ENCODE peak calls at places on chromosome 13, in four cellular contexts. Q is HFFc6, K is RWPE1, S is lung. U is an unnamed sample.
A peak's percentile ranks its signal among the peaks of the same experiment; 100 is the strongest.

GRCh38 chr13:108176685-108177274 is 38.6 kb downstream of the LIG4 start:
- DNase-seq in K (peak; percentile 39), Q (no peak), S (no peak), U (no peak)

GRCh38 chr13:98419786-98420559 is 156.9 kb downstream of the STK24 start:
- DNase-seq in K (no peak), S (peak; percentile 54), Q (no peak), U (no peak)

GRCh38 chr13:19601749-19602725 is 31.4 kb upstream of the MPHOSPH8 start:
- DNase-seq in S (no peak), Q (no peak), K (peak; percentile 42), U (no peak)

GRCh38 chr13:104740616-104741222 is 1674.5 kb upstream of the SLC10A2 start:
- DNase-seq in S (no peak), Q (no peak), K (no peak), U (no peak)

GRCh38 chr13:57612568-57612967 is 19.0 kb upstream of the PCDH17 start:
- DNase-seq in K (no peak), Q (no peak), S (no peak), U (no peak)

GRCh38 chr13:80131204-80131603 is 209.7 kb downstream of the SPRY2 start:
- DNase-seq in Q (peak; percentile 20), K (peak; percentile 11), S (peak; percentile 82), U (no peak)

GRCh38 chr13:76331948-76332712 is 554.1 kb downstream of the KCTD12 start:
- DNase-seq in Q (no peak), K (no peak), S (no peak), U (no peak)

GRCh38 chr13:50291611-50292010 is 276.4 kb downstream of the KCNRG start:
- DNase-seq in S (no peak), Q (no peak), K (no peak), U (no peak)

GRCh38 chr13:107450931-107451330 is 764.4 kb downstream of the LIG4 start:
- DNase-seq in K (peak; percentile 18), Q (no peak), S (peak; percentile 35), U (no peak)

GRCh38 chr13:99203601-99204579 is 3.2 kb downstream of the UBAC2 start:
- DNase-seq in K (no peak), S (no peak), Q (no peak), U (no peak)

GRCh38 chr13:20911037-20911436 is 8.5 kb upstream of the XPO4 start:
- DNase-seq in Q (no peak), K (no peak), S (no peak), U (no peak)

GRCh38 chr13:67101730-67102467 is 128.2 kb downstream of the PCDH9 start:
- DNase-seq in Q (no peak), K (no peak), S (no peak), U (no peak)

GRCh38 chr13:113075711-113076110 is 29.9 kb upstream of the F7 start:
- DNase-seq in S (no peak), K (no peak), Q (no peak), U (no peak)

GRCh38 chr13:111460548-111461444 is 140.4 kb downstream of the TEX29 start:
- DNase-seq in S (no peak), K (peak; percentile 35), Q (peak; percentile 48), U (no peak)

GRCh38 chr13:27644302-27644701 is 22.6 kb downstream of the POLR1D start:
- DNase-seq in S (no peak), Q (peak; percentile 53), K (peak; percentile 13), U (no peak)

GRCh38 chr13:45522571-45522970 is 57.8 kb downstream of the COG3 start:
- DNase-seq in K (no peak), S (no peak), Q (peak; percentile 66), U (no peak)

GRCh38 chr13:112067121-112067741 is at the start of gene SOX1:
- DNase-seq in Q (no peak), S (no peak), K (no peak), U (no peak)

GRCh38 chr13:110683203-110683883 is 22.6 kb downstream of the CARS2 start:
- DNase-seq in S (no peak), Q (peak; percentile 23), K (no peak), U (no peak)

GRCh38 chr13:46168341-46168740 is 13.6 kb downstream of the LCP1 start:
- DNase-seq in S (no peak), K (no peak), Q (no peak), U (no peak)

GRCh38 chr13:50915562-50915961 is 6.0 kb downstream of the RNASEH2B start:
- DNase-seq in S (no peak), Q (no peak), K (no peak), U (no peak)

GRCh38 chr13:59458908-59459579 is 704.7 kb downstream of the DIAPH3 start:
- DNase-seq in Q (peak; percentile 59), S (no peak), K (peak; percentile 26), U (no peak)

GRCh38 chr13:94327318-94327717 is 152.2 kb downstream of the DCT start:
- DNase-seq in Q (no peak), K (no peak), S (no peak), U (no peak)

GRCh38 chr13:106967391-106967790 is 399.5 kb upstream of the ARGLU1 start:
- DNase-seq in K (no peak), Q (no peak), S (no peak), U (no peak)

GRCh38 chr13:27476943-27477681 is 26.7 kb upstream of the MTIF3 start:
- DNase-seq in Q (peak; percentile 29), S (no peak), K (peak; percentile 66), U (no peak)

GRCh38 chr13:51682691-51683090 is 98.4 kb downstream of the WDFY2 start:
- DNase-seq in Q (peak; percentile 20), S (no peak), K (no peak), U (no peak)

GRCh38 chr13:100566543-100566942 is 22.0 kb downstream of the GGACT start:
- DNase-seq in Q (peak; percentile 13), K (no peak), S (no peak), U (no peak)

GRCh38 chr13:33303885-33304284 is 18.3 kb upstream of the STARD13 start:
- DNase-seq in K (no peak), Q (no peak), S (no peak), U (no peak)

GRCh38 chr13:114044486-114044885 is 70.6 kb upstream of the C13orf46 start:
- DNase-seq in K (no peak), Q (no peak), S (no peak), U (no peak)

GRCh38 chr13:112959701-112960542 is 9.1 kb upstream of the MCF2L start:
- DNase-seq in S (no peak), K (no peak), Q (no peak), U (no peak)

GRCh38 chr13:79779761-79780160 is 298.8 kb downstream of the NDFIP2 start:
- DNase-seq in Q (peak; percentile 32), K (peak; percentile 35), S (no peak), U (no peak)

GRCh38 chr13:28489536-28489935 is 5.4 kb downstream of the FLT1 start:
- DNase-seq in S (no peak), Q (peak; percentile 46), K (no peak), U (no peak)

GRCh38 chr13:105474983-105475382 is 1060.5 kb downstream of the EFNB2 start:
- DNase-seq in S (no peak), Q (no peak), K (no peak), U (no peak)

GRCh38 chr13:29106651-29107050 is 286.5 kb downstream of the MTUS2 start:
- DNase-seq in K (no peak), S (no peak), Q (no peak), U (no peak)

GRCh38 chr13:65971541-65971940 is 1258.6 kb downstream of the PCDH9 start:
- DNase-seq in Q (no peak), S (no peak), K (no peak), U (no peak)

GRCh38 chr13:72696590-72696989 is 30.8 kb downstream of the MZT1 start:
- DNase-seq in K (no peak), S (no peak), Q (peak; percentile 8), U (no peak)
- TF ChIP-seq CTCF in K (peak; percentile 41), S (no peak), Q (peak; percentile 75), U (no peak)

GRCh38 chr13:30804474-30804873 is 69.1 kb downstream of the ALOX5AP start:
- DNase-seq in Q (no peak), S (no peak), K (no peak), U (no peak)
- TF ChIP-seq CTCF in Q (peak; percentile 66), S (no peak), K (no peak), U (no peak)

DNA sequence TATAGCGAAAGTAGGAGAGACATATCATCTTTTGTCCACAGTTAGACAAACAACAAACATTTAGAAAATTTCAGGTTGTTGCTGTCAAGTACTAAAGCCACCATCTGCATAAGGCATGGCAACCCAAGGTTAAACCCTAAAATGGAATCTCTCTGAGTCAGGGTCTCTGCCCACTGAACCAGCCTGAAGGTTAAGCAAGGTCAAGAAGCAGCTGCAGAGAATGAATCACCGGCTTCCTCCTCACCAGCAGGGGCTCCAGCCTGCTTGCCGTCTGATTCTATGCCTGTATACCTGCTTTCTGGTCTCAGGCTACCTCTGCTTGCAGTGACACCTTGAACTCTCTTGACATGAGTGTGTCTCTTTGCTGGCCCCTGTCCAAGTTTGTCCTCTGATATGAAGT is 726.2 kb upstream of the SGCG start:
- DNase-seq in K (no peak), Q (no peak), S (no peak), U (no peak)
- TF ChIP-seq CTCF in K (no peak), Q (no peak), S (no peak), U (no peak)

DNA sequence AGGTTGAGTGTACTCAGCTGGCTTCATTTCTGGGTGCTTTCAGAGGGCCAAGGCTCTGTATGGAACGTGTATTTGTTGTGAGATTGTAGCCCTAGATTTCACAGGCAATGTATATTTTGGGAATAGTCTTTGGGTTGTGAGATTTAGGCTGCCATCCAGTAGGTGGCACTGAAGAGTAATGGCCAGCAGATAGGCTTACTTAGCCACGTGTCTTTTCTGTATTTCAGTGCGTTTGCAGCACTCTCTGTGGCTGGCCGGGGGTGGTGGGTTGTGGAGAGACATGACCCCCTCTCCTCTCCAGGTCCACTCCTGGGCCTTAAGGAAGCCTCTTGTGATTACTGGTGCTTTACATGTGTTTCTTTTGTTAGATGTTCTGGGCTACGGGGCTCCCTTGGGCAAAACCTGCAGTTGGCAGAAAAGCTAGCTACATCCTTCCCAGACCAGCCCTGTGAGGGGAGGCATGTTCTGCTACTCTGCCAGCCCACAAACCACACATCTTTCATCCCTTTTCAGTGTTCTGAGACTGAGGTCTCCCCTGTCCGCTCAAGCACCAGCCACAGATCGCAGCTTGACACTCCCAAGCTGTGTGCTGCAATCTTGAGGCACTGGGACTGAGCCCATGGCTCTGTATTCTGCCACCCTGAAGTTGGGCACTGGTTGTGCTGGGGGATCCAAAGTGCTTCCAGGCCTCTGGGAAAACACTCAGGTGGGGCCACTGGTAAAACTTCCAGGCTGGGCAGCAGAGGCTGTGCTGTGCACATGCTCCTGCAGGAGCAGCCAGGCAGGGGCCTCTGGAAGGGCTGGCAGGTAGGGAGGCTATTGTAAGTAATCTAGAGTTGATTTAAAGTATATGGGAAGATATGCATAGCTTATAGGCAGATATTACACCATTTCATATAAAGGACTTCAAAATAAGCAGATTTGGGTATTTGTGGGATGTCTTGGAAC is 1096.8 kb upstream of the PCDH20 start:
- DNase-seq in K (peak; percentile 1), Q (no peak), S (no peak), U (no peak)
- TF ChIP-seq CTCF in K (peak; percentile 34), Q (peak; percentile 54), S (no peak), U (no peak)

U was measured in esophagus squamous epithelium.